ENCODE peak calls at places on chromosomes 1 and 21, in seven cellular contexts. One of them, this sample, is unnamed.

GRCh38 chr1:204837440-204838084 is 33.1 kb upstream of the NFASC start:
- DNase-seq in trophoblast cell: peak; percentile 80
- DNase-seq in IMR-90: peak; percentile 52
- DNase-seq in mesendoderm: peak; percentile 89
- DNase-seq in H9: peak; percentile 76
- DNase-seq in mesenchymal stem cell: peak; percentile 63
- DNase-seq in H1: peak; percentile 87
- DNase-seq in this sample: peak; percentile 79

GRCh38 chr1:111406325-111406768 is 21.2 kb downstream of the OVGP1 start:
- DNase-seq in trophoblast cell: no peak
- DNase-seq in IMR-90: peak; percentile 48
- DNase-seq in mesendoderm: peak; percentile 9
- DNase-seq in H9: no peak
- DNase-seq in mesenchymal stem cell: no peak
- DNase-seq in H1: no peak
- DNase-seq in this sample: no peak

GRCh38 chr1:29171521-29171920 is 10.2 kb downstream of the SRSF4 start:
- DNase-seq in trophoblast cell: no peak
- DNase-seq in IMR-90: no peak
- DNase-seq in mesendoderm: no peak
- DNase-seq in H9: no peak
- DNase-seq in mesenchymal stem cell: no peak
- DNase-seq in H1: no peak
- DNase-seq in this sample: no peak

GRCh38 chr1:48194801-48195200 is 27.7 kb upstream of the SLC5A9 start:
- DNase-seq in trophoblast cell: no peak
- DNase-seq in IMR-90: no peak
- DNase-seq in mesendoderm: no peak
- DNase-seq in H9: no peak
- DNase-seq in mesenchymal stem cell: no peak
- DNase-seq in H1: no peak
- DNase-seq in this sample: no peak

GRCh38 chr1:153928776-153929432 is 6.1 kb upstream of the GATAD2B start:
- DNase-seq in trophoblast cell: no peak
- DNase-seq in IMR-90: peak; percentile 59
- DNase-seq in mesendoderm: no peak
- DNase-seq in H9: no peak
- DNase-seq in mesenchymal stem cell: peak; percentile 85
- DNase-seq in H1: no peak
- DNase-seq in this sample: no peak

GRCh38 chr21:45013271-45013841 is 61.0 kb upstream of the ADARB1 start:
- DNase-seq in trophoblast cell: no peak
- DNase-seq in IMR-90: no peak
- DNase-seq in mesendoderm: peak; percentile 55
- DNase-seq in H9: peak; percentile 73
- DNase-seq in mesenchymal stem cell: no peak
- DNase-seq in H1: no peak
- DNase-seq in this sample: no peak

GRCh38 chr1:167661527-167662436 is 31.8 kb downstream of the RCSD1 start:
- DNase-seq in trophoblast cell: no peak
- DNase-seq in IMR-90: peak; percentile 91
- DNase-seq in mesendoderm: no peak
- DNase-seq in H9: no peak
- DNase-seq in mesenchymal stem cell: peak; percentile 76
- DNase-seq in H1: no peak
- DNase-seq in this sample: no peak

GRCh38 chr1:199101139-199101538 is 462.3 kb downstream of the PTPRC start:
- DNase-seq in trophoblast cell: no peak
- DNase-seq in IMR-90: no peak
- DNase-seq in mesendoderm: no peak
- DNase-seq in H9: no peak
- DNase-seq in mesenchymal stem cell: no peak
- DNase-seq in H1: no peak
- DNase-seq in this sample: no peak

GRCh38 chr1:194280463-194280862 is 1094.0 kb upstream of the B3GALT2 start:
- DNase-seq in trophoblast cell: no peak
- DNase-seq in IMR-90: no peak
- DNase-seq in mesendoderm: peak; percentile 14
- DNase-seq in H9: no peak
- DNase-seq in mesenchymal stem cell: no peak
- DNase-seq in H1: no peak
- DNase-seq in this sample: no peak

GRCh38 chr1:42419449-42419848 is 36.4 kb downstream of the ZMYND12 start:
- DNase-seq in trophoblast cell: no peak
- DNase-seq in IMR-90: no peak
- DNase-seq in mesendoderm: no peak
- DNase-seq in H9: no peak
- DNase-seq in mesenchymal stem cell: no peak
- DNase-seq in H1: no peak
- DNase-seq in this sample: no peak

GRCh38 chr1:12810691-12811408 is 19.7 kb downstream of the PRAMEF1 start:
- DNase-seq in trophoblast cell: no peak
- DNase-seq in IMR-90: no peak
- DNase-seq in mesendoderm: no peak
- DNase-seq in H9: no peak
- DNase-seq in mesenchymal stem cell: no peak
- DNase-seq in H1: no peak
- DNase-seq in this sample: no peak

GRCh38 chr1:3176028-3176427 is 107.0 kb downstream of the PRDM16 start:
- DNase-seq in trophoblast cell: no peak
- DNase-seq in IMR-90: no peak
- DNase-seq in mesendoderm: no peak
- DNase-seq in H9: no peak
- DNase-seq in mesenchymal stem cell: no peak
- DNase-seq in H1: no peak
- DNase-seq in this sample: no peak

GRCh38 chr1:119542492-119542946 is 35.5 kb downstream of the HSD3B1 start:
- DNase-seq in trophoblast cell: peak; percentile 92
- DNase-seq in IMR-90: no peak
- DNase-seq in mesendoderm: no peak
- DNase-seq in H9: no peak
- DNase-seq in mesenchymal stem cell: no peak
- DNase-seq in H1: no peak
- DNase-seq in this sample: no peak

GRCh38 chr1:9397047-9397446 is 104.4 kb downstream of the SPSB1 start:
- DNase-seq in trophoblast cell: no peak
- DNase-seq in IMR-90: no peak
- DNase-seq in mesendoderm: no peak
- DNase-seq in H9: no peak
- DNase-seq in mesenchymal stem cell: no peak
- DNase-seq in H1: no peak
- DNase-seq in this sample: no peak

GRCh38 chr1:52920791-52921291 is 699 bp downstream of the ECHDC2 start:
- DNase-seq in trophoblast cell: peak; percentile 38
- DNase-seq in IMR-90: no peak
- DNase-seq in mesendoderm: no peak
- DNase-seq in H9: peak; percentile 46
- DNase-seq in mesenchymal stem cell: peak; percentile 28
- DNase-seq in H1: no peak
- DNase-seq in this sample: no peak

GRCh38 chr21:42424848-42425602 is 21.3 kb downstream of the UBASH3A start:
- DNase-seq in trophoblast cell: no peak
- DNase-seq in IMR-90: no peak
- DNase-seq in mesendoderm: no peak
- DNase-seq in H9: no peak
- DNase-seq in mesenchymal stem cell: no peak
- DNase-seq in H1: no peak
- DNase-seq in this sample: no peak

DNA sequence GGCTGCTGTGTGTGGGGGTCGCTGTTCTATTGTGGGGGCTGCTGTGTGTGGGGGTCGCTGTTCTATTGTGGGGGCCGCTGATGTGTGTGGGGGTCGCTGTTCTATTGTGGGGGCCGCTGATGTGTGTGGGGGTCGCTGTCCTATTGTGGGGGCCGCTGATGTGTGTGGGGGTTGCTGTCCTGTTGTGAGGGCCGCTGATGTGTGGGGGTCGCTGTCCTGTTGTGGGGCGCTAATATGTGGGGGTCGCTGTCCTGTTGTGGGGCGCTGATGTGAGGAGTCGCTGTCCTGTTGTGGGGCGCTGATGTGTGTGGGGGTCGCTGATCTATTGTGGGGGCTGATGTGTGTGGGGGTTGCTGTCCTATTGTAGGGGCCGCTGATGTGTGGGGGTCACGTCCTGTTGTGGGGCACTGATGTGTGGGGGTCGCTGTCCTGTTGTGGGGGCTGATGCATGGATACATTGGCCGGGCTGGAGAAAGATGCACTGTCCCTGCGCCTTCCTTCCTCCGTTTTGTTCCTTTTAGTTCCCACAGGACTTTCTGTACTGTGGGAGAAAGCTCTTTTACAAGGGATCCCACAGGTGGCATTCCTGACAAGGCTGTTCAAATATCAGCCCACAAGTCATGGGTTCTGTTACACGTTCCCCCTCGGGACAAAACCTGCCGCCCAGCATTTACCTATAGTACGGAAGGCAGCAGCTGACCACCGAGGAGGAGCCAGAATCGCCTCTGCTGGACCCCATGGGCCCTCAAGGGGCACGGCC is 27.5 kb downstream of the SETD4 start:
- DNase-seq in trophoblast cell: no peak
- DNase-seq in IMR-90: no peak
- DNase-seq in mesendoderm: no peak
- DNase-seq in H9: no peak
- DNase-seq in mesenchymal stem cell: no peak
- DNase-seq in H1: no peak
- DNase-seq in this sample: no peak
- H3K4ac ChIP-seq in trophoblast cell: no peak overlapping the region
- H3K4ac ChIP-seq in IMR-90: no peak overlapping the region
- H3K4ac ChIP-seq in mesendoderm: no peak overlapping the region
- H3K4ac ChIP-seq in H9: no peak overlapping the region
- H3K4ac ChIP-seq in mesenchymal stem cell: no peak overlapping the region
- H3K4ac ChIP-seq in H1: no peak overlapping the region
- H3K4ac ChIP-seq in this sample: no peak overlapping the region

GRCh38 chr1:100321098-100321493 is 31.2 kb upstream of the CDC14A start:
- DNase-seq in trophoblast cell: no peak
- DNase-seq in IMR-90: no peak
- DNase-seq in mesendoderm: no peak
- DNase-seq in H9: no peak
- DNase-seq in mesenchymal stem cell: no peak
- DNase-seq in H1: no peak
- DNase-seq in this sample: no peak
- H3K4ac ChIP-seq in trophoblast cell: no peak overlapping the region
- H3K4ac ChIP-seq in IMR-90: no peak overlapping the region
- H3K4ac ChIP-seq in mesendoderm: no peak overlapping the region
- H3K4ac ChIP-seq in H9: no peak overlapping the region
- H3K4ac ChIP-seq in mesenchymal stem cell: no peak overlapping the region
- H3K4ac ChIP-seq in H1: no peak overlapping the region
- H3K4ac ChIP-seq in this sample: no peak overlapping the region

GRCh38 chr1:27971674-27972073 is 11.9 kb downstream of the XKR8 start:
- DNase-seq in trophoblast cell: no peak
- DNase-seq in IMR-90: no peak
- DNase-seq in mesendoderm: no peak
- DNase-seq in H9: no peak
- DNase-seq in mesenchymal stem cell: peak; percentile 22
- DNase-seq in H1: no peak
- DNase-seq in this sample: no peak
- H3K4ac ChIP-seq in trophoblast cell: no peak overlapping the region
- H3K4ac ChIP-seq in IMR-90: no peak overlapping the region
- H3K4ac ChIP-seq in mesendoderm: no peak overlapping the region
- H3K4ac ChIP-seq in H9: no peak overlapping the region
- H3K4ac ChIP-seq in mesenchymal stem cell: no peak overlapping the region
- H3K4ac ChIP-seq in H1: no peak overlapping the region
- H3K4ac ChIP-seq in this sample: no peak overlapping the region

GRCh38 chr1:27599605-27600499 is 4.1 kb downstream of the AHDC1 start:
- DNase-seq in trophoblast cell: no peak
- DNase-seq in IMR-90: no peak
- DNase-seq in mesendoderm: no peak
- DNase-seq in H9: peak; percentile 66
- DNase-seq in mesenchymal stem cell: no peak
- DNase-seq in H1: peak; percentile 75
- DNase-seq in this sample: no peak
- H3K4ac ChIP-seq in trophoblast cell: peak overlapping the region; percentile 85
- H3K4ac ChIP-seq in IMR-90: peak overlapping the region; percentile 13
- H3K4ac ChIP-seq in mesendoderm: no peak overlapping the region
- H3K4ac ChIP-seq in H9: no peak overlapping the region
- H3K4ac ChIP-seq in mesenchymal stem cell: no peak overlapping the region
- H3K4ac ChIP-seq in H1: no peak overlapping the region
- H3K4ac ChIP-seq in this sample: no peak overlapping the region

DNA sequence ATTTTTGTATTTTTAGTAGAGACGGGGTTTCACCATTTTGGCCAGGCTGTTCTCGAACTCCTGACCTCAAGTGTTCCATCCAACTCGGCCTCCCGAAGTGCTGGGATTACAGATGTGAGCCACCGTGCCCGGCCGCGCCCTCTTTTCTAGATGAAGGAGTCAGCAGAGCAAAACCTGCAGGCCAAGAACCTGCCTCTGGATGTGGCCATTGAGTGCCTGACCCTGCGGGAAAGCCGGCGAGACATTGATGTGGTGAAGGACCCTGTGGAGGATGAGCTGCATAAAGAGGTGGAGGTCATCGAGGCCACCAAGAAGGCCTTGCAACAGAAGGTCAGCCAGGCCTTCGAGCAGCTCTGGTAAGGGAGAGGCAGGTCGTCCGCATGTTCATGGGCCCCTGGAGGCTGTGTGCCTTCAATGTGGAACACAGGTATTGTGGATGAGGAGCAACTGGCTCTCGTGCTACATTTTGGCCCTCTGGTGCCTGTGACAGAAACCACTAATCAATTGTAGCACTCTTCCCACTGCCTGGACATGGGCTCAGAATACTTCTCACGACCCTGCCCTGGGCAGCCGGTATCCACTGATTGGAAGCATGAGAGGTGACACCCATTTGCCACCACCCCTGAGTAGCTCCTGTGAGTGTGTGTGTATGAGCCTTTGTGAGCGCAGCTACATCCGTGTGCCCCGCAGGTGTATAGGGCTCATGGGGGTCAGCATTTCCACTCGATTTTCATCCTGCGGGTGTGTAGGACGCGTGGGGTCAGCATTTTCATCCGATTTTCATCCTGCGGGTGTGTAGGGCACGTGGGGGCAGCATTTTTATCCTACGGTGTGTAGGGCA is 2.0 kb downstream of the TEKT2 start:
- DNase-seq in trophoblast cell: no peak
- DNase-seq in IMR-90: no peak
- DNase-seq in mesendoderm: no peak
- DNase-seq in H9: no peak
- DNase-seq in mesenchymal stem cell: no peak
- DNase-seq in H1: peak; percentile 39
- DNase-seq in this sample: no peak
- H3K4ac ChIP-seq in trophoblast cell: no peak overlapping the region
- H3K4ac ChIP-seq in IMR-90: no peak overlapping the region
- H3K4ac ChIP-seq in mesendoderm: no peak overlapping the region
- H3K4ac ChIP-seq in H9: no peak overlapping the region
- H3K4ac ChIP-seq in mesenchymal stem cell: no peak overlapping the region
- H3K4ac ChIP-seq in H1: no peak overlapping the region
- H3K4ac ChIP-seq in this sample: no peak overlapping the region

DNA sequence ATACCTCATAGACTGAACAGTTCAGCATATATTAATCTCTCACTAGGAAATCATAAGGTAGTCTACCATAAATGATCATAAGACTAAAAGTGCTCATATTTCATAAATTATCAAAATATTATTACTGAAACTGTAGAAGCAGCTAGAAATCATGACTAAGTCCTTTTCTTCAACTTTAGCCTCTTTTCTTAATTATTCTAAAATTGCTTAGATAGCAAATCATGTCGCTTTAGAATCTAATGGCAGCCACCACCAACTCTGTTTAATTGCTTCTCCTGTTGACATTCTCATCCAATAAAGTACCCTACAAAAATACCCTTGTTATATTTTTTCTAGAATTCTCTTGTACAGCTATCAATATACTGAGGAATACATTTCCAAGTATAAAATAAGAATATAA is 102.9 kb downstream of the DENND1B start:
- DNase-seq in trophoblast cell: no peak
- DNase-seq in IMR-90: no peak
- DNase-seq in mesendoderm: no peak
- DNase-seq in H9: no peak
- DNase-seq in mesenchymal stem cell: no peak
- DNase-seq in H1: no peak
- DNase-seq in this sample: no peak
- H3K4ac ChIP-seq in trophoblast cell: no peak overlapping the region
- H3K4ac ChIP-seq in IMR-90: no peak overlapping the region
- H3K4ac ChIP-seq in mesendoderm: no peak overlapping the region
- H3K4ac ChIP-seq in H9: no peak overlapping the region
- H3K4ac ChIP-seq in mesenchymal stem cell: no peak overlapping the region
- H3K4ac ChIP-seq in H1: no peak overlapping the region
- H3K4ac ChIP-seq in this sample: no peak overlapping the region